ENCODE peak calls at places on chromosomes 11 and 22, in five cellular contexts. D, W, K, M and C are unnamed samples. For H3K4me1, the result is how much of the 10 kb centered on the place peaks cover.

GRCh38 chr11:33387586-33387985 is 130.4 kb downstream of the HIPK3 start:
- DNase-seq in M (no peak), D (no peak), K (no peak), W (no peak), C (no peak)

GRCh38 chr11:19633276-19633675 is 79.4 kb upstream of the NAV2 start:
- DNase-seq in K (peak), W (peak), M (peak), D (no peak), C (peak)

GRCh38 chr22:30226192-30226832 is 20.2 kb downstream of the LIF start:
- DNase-seq in K (no peak), M (no peak), W (no peak), D (no peak), C (no peak)

GRCh38 chr11:85823816-85824215 is 12.9 kb upstream of the SYTL2 start:
- DNase-seq in D (no peak), W (no peak), K (no peak), M (no peak), C (no peak)

GRCh38 chr22:43035250-43035649 is 20.3 kb upstream of the PACSIN2 start:
- DNase-seq in D (no peak), K (no peak), M (no peak), W (no peak), C (no peak)

GRCh38 chr11:57792870-57793269 is 31.3 kb downstream of the CTNND1 start:
- DNase-seq in M (no peak), D (no peak), W (no peak), K (no peak), C (no peak)

GRCh38 chr11:47245586-47246357 is 2.8 kb downstream of the ACP2 start:
- DNase-seq in M (no peak), D (peak), K (no peak), W (peak), C (no peak)

GRCh38 chr22:39306456-39307361 is 12.7 kb downstream of the RPL3 start:
- DNase-seq in D (peak), M (no peak), W (peak), K (no peak), C (no peak)

GRCh38 chr22:19041403-19042074 is 80.7 kb downstream of the DGCR2 start:
- DNase-seq in M (no peak), W (peak), K (no peak), D (no peak), C (no peak)

GRCh38 chr22:17612057-17612456 is 16.5 kb downstream of the ATP6V1E1 start:
- DNase-seq in D (no peak), W (no peak), K (no peak), M (no peak), C (no peak)

GRCh38 chr11:71183878-71184277 is 68.5 kb downstream of the SHANK2 start:
- DNase-seq in W (no peak), M (no peak), D (no peak), K (no peak), C (no peak)

GRCh38 chr11:48031602-48032001 is 51.2 kb downstream of the PTPRJ start:
- DNase-seq in D (no peak), K (no peak), W (no peak), M (no peak), C (no peak)

GRCh38 chr11:60370252-60370810 is 8.0 kb upstream of the MS4A7 start:
- DNase-seq in D (no peak), M (no peak), W (no peak), K (no peak), C (no peak)

GRCh38 chr11:47192111-47192510 is 5.9 kb upstream of the PACSIN3 start:
- DNase-seq in D (no peak), K (no peak), M (no peak), W (no peak), C (no peak)

GRCh38 chr11:127619946-127620345 is 619.4 kb upstream of the KIRREL3 start:
- DNase-seq in K (no peak), D (no peak), M (no peak), W (no peak), C (no peak)

GRCh38 chr11:86919557-86920210 is 35.5 kb downstream of the FZD4 start:
- DNase-seq in D (peak), M (no peak), K (no peak), W (no peak), C (no peak)

GRCh38 chr22:48567213-48567975 is 1260.3 kb downstream of the BRD1 start:
- DNase-seq in M (no peak), W (peak), D (peak), K (no peak), C (peak)

GRCh38 chr11:63663809-63664208 is 7.4 kb downstream of the ATL3 start:
- DNase-seq in D (no peak), M (no peak), W (no peak), K (no peak), C (no peak)

GRCh38 chr22:22940961-22941605 is 53.5 kb downstream of the IGLL5 start:
- DNase-seq in K (no peak), M (peak), W (peak), D (no peak), C (no peak)

GRCh38 chr22:17486313-17486712 is 77.0 kb upstream of the SLC25A18 start:
- DNase-seq in D (peak), M (no peak), W (no peak), K (no peak), C (no peak)

GRCh38 chr11:119363081-119363861 is 16.8 kb upstream of the MFRP start:
- DNase-seq in K (no peak), M (peak), D (no peak), W (peak), C (peak)

GRCh38 chr11:119626910-119627305 is 102.1 kb downstream of the NECTIN1 start:
- DNase-seq in W (no peak), D (no peak), K (no peak), M (no peak), C (no peak)

GRCh38 chr22:31575190-31575589 is 78.9 kb downstream of the SFI1 start:
- DNase-seq in M (peak), W (no peak), D (no peak), K (no peak), C (no peak)

GRCh38 chr11:35275808-35276170 is 136.8 kb downstream of the CD44 start:
- DNase-seq in K (no peak), D (no peak), M (no peak), W (no peak), C (no peak)

GRCh38 chr11:33379931-33380330 is 122.8 kb downstream of the HIPK3 start:
- DNase-seq in W (no peak), D (no peak), K (no peak), M (no peak), C (no peak)

GRCh38 chr22:49751968-49752597 is 75.6 kb downstream of the BRD1 start:
- DNase-seq in K (peak), M (no peak), W (no peak), D (peak), C (no peak)

GRCh38 chr11:78351979-78352731 is 65.5 kb downstream of the GAB2 start:
- DNase-seq in M (no peak), W (no peak), D (peak), K (no peak), C (no peak)

GRCh38 chr11:75352417-75353206 is 1.2 kb upstream of the ARRB1 start:
- DNase-seq in K (no peak), W (peak), M (no peak), D (no peak), C (no peak)

GRCh38 chr22:42994917-42995562 is 19.9 kb downstream of the PACSIN2 start:
- DNase-seq in K (no peak), D (no peak), M (peak), W (no peak), C (peak)

GRCh38 chr22:20249797-20250354 is 18.2 kb downstream of the RTN4R start:
- DNase-seq in W (no peak), K (no peak), M (peak), D (no peak), C (peak)

GRCh38 chr11:97610000-97610399 is 1220.2 kb downstream of the JRKL start:
- DNase-seq in W (no peak), K (no peak), D (no peak), M (no peak), C (no peak)

GRCh38 chr11:85751738-85752137 is 59.2 kb downstream of the SYTL2 start:
- DNase-seq in D (no peak), K (no peak), M (no peak), W (no peak), C (no peak)

DNA sequence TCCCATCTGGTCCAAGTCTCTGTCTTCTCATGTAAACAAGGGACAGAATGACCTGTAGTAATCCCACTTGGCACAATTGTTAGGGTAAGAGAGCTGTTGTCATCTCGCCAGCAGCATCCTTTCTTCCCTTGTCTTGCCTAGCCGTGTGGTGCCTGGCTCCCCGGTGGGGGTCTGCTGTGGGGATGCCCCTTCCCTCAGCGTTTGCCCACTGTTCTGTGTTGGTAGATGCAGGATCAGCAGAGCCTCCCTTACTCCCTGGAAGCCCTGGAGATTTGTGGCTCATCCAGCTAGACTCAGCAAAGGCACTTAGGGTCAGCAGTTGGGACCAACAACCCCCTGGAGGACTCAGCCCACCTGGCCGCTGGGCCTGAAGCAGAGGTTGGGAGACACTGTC is 13.0 kb downstream of the ACO2 start:
- DNase-seq in K (no peak), D (no peak), W (no peak), M (no peak), C (no peak)
- H3K4me1 ChIP-seq in K (half or more), D (under half), W (half or more), M (under half), C (under half)

GRCh38 chr11:26084313-26084712 is 247.6 kb upstream of the ANO3 start:
- DNase-seq in D (no peak), K (no peak), M (no peak), W (no peak), C (no peak)

GRCh38 chr11:26093206-26093605 is 238.7 kb upstream of the ANO3 start:
- DNase-seq in K (no peak), W (no peak), D (no peak), M (no peak), C (no peak)

GRCh38 chr11:26087095-26087935 is 244.6 kb upstream of the ANO3 start:
- DNase-seq in D (no peak), W (no peak), K (no peak), M (no peak), C (no peak)

DNA sequence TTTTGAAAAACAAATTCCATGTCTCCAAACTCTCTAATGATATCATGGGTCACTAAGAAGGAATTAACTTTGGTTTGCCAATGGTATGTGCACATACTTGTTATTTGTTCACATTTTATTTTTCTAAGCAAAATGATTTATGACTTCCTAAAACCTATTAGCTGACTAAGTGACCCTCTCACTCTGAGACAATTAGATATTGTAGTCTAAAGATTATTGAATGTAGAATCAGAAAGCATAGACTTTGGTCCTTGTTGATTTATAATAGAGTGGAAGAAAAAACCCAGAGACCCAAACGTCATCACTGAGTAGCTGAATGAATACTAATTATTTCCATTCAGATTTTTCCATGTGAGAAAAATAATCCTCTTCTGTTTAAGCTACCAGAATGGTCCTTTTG is 243.5 kb upstream of the ANO3 start:
- DNase-seq in W (no peak), D (no peak), K (no peak), M (no peak), C (no peak)
- H3K4me1 ChIP-seq in W (under half), D (under half), K (under half), M (under half), C (under half)

DNA sequence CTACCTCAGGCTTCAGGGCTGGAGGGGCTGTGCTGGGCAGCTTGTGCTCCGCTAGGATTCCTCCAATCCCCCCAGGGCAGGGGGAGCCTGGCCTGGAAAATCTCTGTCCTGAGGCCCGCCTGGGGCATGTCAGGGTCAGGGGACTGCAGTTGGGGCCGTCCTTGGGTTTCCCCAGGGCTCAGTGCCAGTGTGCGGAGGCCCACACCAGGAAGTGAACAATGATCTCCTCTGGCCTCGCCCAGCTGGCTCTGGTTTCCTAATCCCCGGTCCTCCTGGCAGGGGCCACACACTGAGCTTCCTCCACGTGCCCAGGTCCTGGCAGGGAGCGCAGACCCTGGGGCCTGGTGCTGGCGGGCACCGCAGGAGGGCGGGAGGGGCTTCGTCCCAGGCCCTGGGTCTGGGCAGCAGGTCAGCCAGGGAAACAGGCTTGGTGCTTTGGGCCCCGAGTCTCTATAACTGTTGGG is 1.4 kb upstream of the MUC2 start:
- DNase-seq in D (no peak), K (peak), W (peak), M (peak), C (peak)
- H3K4me1 ChIP-seq in D (under half), K (under half), W (under half), M (under half), C (under half)

GRCh38 chr22:27242917-27243589 is 558.5 kb downstream of the MN1 start:
- DNase-seq in M (no peak), D (no peak), K (no peak), W (no peak), C (peak)
- H3K4me1 ChIP-seq in M (under half), D (under half), K (under half), W (under half), C (under half)

DNA sequence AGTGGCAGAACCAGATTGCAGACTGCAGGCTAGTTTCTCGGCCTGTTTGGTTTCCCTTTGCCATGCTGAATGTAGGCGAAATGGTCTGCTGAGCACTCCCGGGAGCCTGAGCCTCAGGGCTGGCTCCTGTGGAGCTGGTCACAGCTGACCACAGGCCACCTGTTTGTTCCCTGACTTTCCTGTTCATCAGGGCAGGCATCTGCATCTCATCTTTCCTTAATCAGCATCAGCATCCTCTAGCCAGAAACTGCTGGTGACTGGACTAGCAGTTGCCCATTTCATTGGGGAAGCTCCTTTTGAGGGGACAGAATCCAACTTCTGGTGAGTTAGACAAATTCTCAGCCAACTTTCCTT is 20.2 kb upstream of the C11orf96 start:
- DNase-seq in K (no peak), W (no peak), M (no peak), D (no peak), C (no peak)
- H3K4me1 ChIP-seq in K (half or more), W (under half), M (under half), D (half or more), C (under half)